ENCODE peak calls at places on chromosomes 11 and 22, in nine cellular contexts. I is activated CD4-positive, alpha-beta T cell treated with anti-CD3 and anti-CD28 coated beads, Interleukin-2, amount 50 U/mL, for 24 hours; Q is stimulated activated CD4-positive, alpha-beta T cell treated with anti-CD3 and anti-CD28 coated beads, Interleukin-2, amount 100 ng/mL, for 4 hours; K is activated T-cell treated with anti-CD3 and anti-CD28 coated beads for 1 hour; L is NCI-H2081; M is ELF-1; D is substantia nigra; B is naive B cell; E is endothelial cell of umbilical vein. C is an unnamed sample.

GRCh38 chr11:67301951-67302516 is 1.3 kb upstream of the SSH3 start:
- DNase-seq in I (no peak), Q (no peak), K (no peak), L (peak; percentile 27), M (peak; percentile 80), D (no peak), B (no peak), E (no peak), C (peak; percentile 85)

GRCh38 chr11:32087602-32088001 is 3.3 kb upstream of the RCN1 start:
- DNase-seq in I (no peak), Q (no peak), K (no peak), L (no peak), M (no peak), D (no peak), B (no peak), E (no peak), C (no peak)

GRCh38 chr22:17518379-17518778 is 44.9 kb upstream of the SLC25A18 start:
- DNase-seq in I (no peak), Q (no peak), K (no peak), L (no peak), M (no peak), D (no peak), B (no peak), E (no peak), C (peak; percentile 34)

GRCh38 chr22:17774206-17774927 is at the start of gene BID:
- DNase-seq in I (no peak), Q (no peak), K (no peak), L (peak; percentile 26), M (no peak), D (no peak), B (peak; percentile 82), E (peak; percentile 22), C (no peak)

GRCh38 chr11:70727021-70727420 is 328.7 kb downstream of the CTTN start:
- DNase-seq in I (no peak), Q (no peak), K (no peak), L (no peak), M (no peak), D (no peak), B (no peak), E (no peak), C (no peak)

GRCh38 chr11:69919659-69920499 is 100.7 kb upstream of the FGF3 start:
- DNase-seq in I (no peak), Q (no peak), K (no peak), L (no peak), M (no peak), D (no peak), B (no peak), E (no peak), C (no peak)

GRCh38 chr11:121890377-121890776 is 225.6 kb downstream of the BLID start:
- DNase-seq in I (no peak), Q (no peak), K (no peak), L (no peak), M (no peak), D (no peak), B (no peak), E (peak; percentile 8), C (no peak)

GRCh38 chr11:57512646-57513445 is 2.7 kb downstream of the SLC43A1 start:
- DNase-seq in I (no peak), Q (no peak), K (no peak), L (no peak), M (no peak), D (no peak), B (no peak), E (no peak), C (no peak)

GRCh38 chr11:65304613-65305012 is 10.1 kb upstream of the CDC42EP2 start:
- DNase-seq in I (no peak), Q (no peak), K (no peak), L (no peak), M (no peak), D (no peak), B (no peak), E (no peak), C (no peak)

GRCh38 chr11:27839226-27839913 is 139.1 kb upstream of the BDNF start:
- DNase-seq in I (no peak), Q (no peak), K (no peak), L (no peak), M (no peak), D (no peak), B (no peak), E (peak; percentile 29), C (no peak)

GRCh38 chr11:405976-406795 is 8.6 kb downstream of the SIGIRR start:
- DNase-seq in I (no peak), Q (no peak), K (no peak), L (no peak), M (no peak), D (no peak), B (no peak), E (no peak), C (no peak)

GRCh38 chr22:36569999-36570398 is 41.0 kb upstream of the EIF3D start:
- DNase-seq in I (no peak), Q (no peak), K (no peak), L (no peak), M (peak; percentile 86), D (no peak), B (no peak), E (peak; percentile 10), C (no peak)

GRCh38 chr11:93813974-93814373 is 29.9 kb downstream of the MED17 start:
- DNase-seq in I (no peak), Q (no peak), K (no peak), L (no peak), M (no peak), D (no peak), B (no peak), E (no peak), C (no peak)

GRCh38 chr11:44614281-44614680 is 48.8 kb downstream of the CD82 start:
- DNase-seq in I (no peak), Q (no peak), K (no peak), L (no peak), M (no peak), D (no peak), B (no peak), E (no peak), C (no peak)

GRCh38 chr11:125871391-125872137 is 15.9 kb upstream of the HYLS1 start:
- DNase-seq in I (no peak), Q (no peak), K (no peak), L (peak; percentile 43), M (peak; percentile 83), D (no peak), B (no peak), E (peak; percentile 53), C (no peak)

GRCh38 chr11:64296236-64296635 is 3.9 kb upstream of the CATSPERZ start:
- DNase-seq in I (no peak), Q (no peak), K (no peak), L (no peak), M (no peak), D (no peak), B (no peak), E (no peak), C (no peak)

GRCh38 chr11:70476669-70477068 is 78.3 kb downstream of the CTTN start:
- DNase-seq in I (no peak), Q (no peak), K (no peak), L (no peak), M (no peak), D (no peak), B (no peak), E (no peak), C (no peak)

GRCh38 chr22:21710156-21710555 is 25.4 kb downstream of the YPEL1 start:
- DNase-seq in I (no peak), Q (no peak), K (no peak), L (no peak), M (no peak), D (no peak), B (no peak), E (no peak), C (no peak)

GRCh38 chr11:25119416-25119815 is 622.6 kb downstream of the LUZP2 start:
- DNase-seq in I (no peak), Q (no peak), K (no peak), L (no peak), M (no peak), D (no peak), B (no peak), E (no peak), C (no peak)

GRCh38 chr11:47186076-47186936 is at the start of gene PACSIN3:
- DNase-seq in I (no peak), Q (no peak), K (no peak), L (peak; percentile 19), M (no peak), D (no peak), B (peak; percentile 39), E (peak; percentile 60), C (no peak)

GRCh38 chr11:128776434-128777284 is 82.8 kb downstream of the FLI1 start:
- DNase-seq in I (no peak), Q (peak; percentile 27), K (no peak), L (no peak), M (peak; percentile 79), D (no peak), B (peak; percentile 18), E (no peak), C (no peak)

GRCh38 chr11:44096360-44097188 is 1.1 kb downstream of the EXT2 start:
- DNase-seq in I (no peak), Q (no peak), K (no peak), L (no peak), M (peak; percentile 42), D (no peak), B (no peak), E (peak; percentile 26), C (no peak)

GRCh38 chr11:64334764-64335741 is 5.0 kb upstream of the CCDC88B start:
- DNase-seq in I (no peak), Q (no peak), K (no peak), L (no peak), M (peak; percentile 93), D (no peak), B (peak; percentile 45), E (peak; percentile 39), C (peak; percentile 36)

GRCh38 chr22:46935506-46936377 is 173.3 kb downstream of the TBC1D22A start:
- DNase-seq in I (no peak), Q (no peak), K (no peak), L (no peak), M (no peak), D (no peak), B (no peak), E (no peak), C (peak; percentile 61)

GRCh38 chr11:67584881-67585873 is 1.6 kb downstream of the GSTP1 start:
- DNase-seq in I (no peak), Q (no peak), K (no peak), L (no peak), M (no peak), D (no peak), B (peak; percentile 57), E (no peak), C (no peak)

GRCh38 chr22:48070760-48071159 is 1308.3 kb downstream of the TBC1D22A start:
- DNase-seq in I (no peak), Q (no peak), K (no peak), L (no peak), M (peak; percentile 54), D (no peak), B (no peak), E (no peak), C (no peak)

GRCh38 chr11:2709429-2709828 is 9.6 kb upstream of the KCNQ1OT1 start:
- DNase-seq in I (no peak), Q (no peak), K (no peak), L (no peak), M (peak; percentile 50), D (no peak), B (no peak), E (no peak), C (no peak)

GRCh38 chr11:1174441-1175370 is 17.0 kb downstream of the MUC5AC start:
- DNase-seq in I (no peak), Q (no peak), K (no peak), L (no peak), M (no peak), D (no peak), B (no peak), E (no peak), C (no peak)

GRCh38 chr22:43479962-43480361 is 68.1 kb downstream of the MPPED1 start:
- DNase-seq in I (no peak), Q (no peak), K (no peak), L (no peak), M (no peak), D (no peak), B (no peak), E (no peak), C (no peak)

GRCh38 chr11:62614275-62614674 is 1.2 kb downstream of the ROM1 start:
- DNase-seq in I (no peak), Q (peak; percentile 41), K (no peak), L (no peak), M (no peak), D (no peak), B (no peak), E (no peak), C (no peak)

GRCh38 chr11:110858556-110858921 is 146.3 kb upstream of the ARHGAP20 start:
- DNase-seq in I (no peak), Q (no peak), K (no peak), L (no peak), M (no peak), D (no peak), B (no peak), E (no peak), C (peak; percentile 70)

C was measured in gastrocnemius medialis.